ENCODE peak calls at places on chromosomes 2 and 18, in four cellular contexts. X, B, K and M are unnamed samples. For H3K4me1 and H3K9me3, the result is how much of the 10 kb centered on the place peaks cover.

GRCh38 chr2:229407170-229407569 is 136.1 kb upstream of the PID1 start:
- DNase-seq in X (peak), B (peak), K (peak), M (peak)

GRCh38 chr2:40487592-40487991 is 35.7 kb upstream of the SLC8A1 start:
- DNase-seq in X (no peak), B (peak), K (peak), M (no peak)

GRCh38 chr2:134070281-134070731 is 183.6 kb upstream of the MGAT5 start:
- DNase-seq in X (no peak), B (peak), K (no peak), M (no peak)

GRCh38 chr2:102190425-102191107 is 3.7 kb downstream of the IL1RL2 start:
- DNase-seq in X (no peak), B (no peak), K (no peak), M (no peak)

GRCh38 chr2:27735263-27735904 is 36.1 kb upstream of the MRPL33 start:
- DNase-seq in X (no peak), B (peak), K (peak), M (peak)

GRCh38 chr2:31038385-31038784 is 99.9 kb downstream of the GALNT14 start:
- DNase-seq in X (no peak), B (no peak), K (no peak), M (no peak)

GRCh38 chr2:72204156-72204781 is 56.6 kb upstream of the CYP26B1 start:
- DNase-seq in X (no peak), B (peak), K (no peak), M (no peak)

GRCh38 chr2:223060201-223060825 is 8.3 kb downstream of the KCNE4 start:
- DNase-seq in X (no peak), B (no peak), K (no peak), M (no peak)

GRCh38 chr18:49020621-49021021 is 69.9 kb upstream of the SMAD7 start:
- DNase-seq in X (no peak), B (peak), K (no peak), M (no peak)

GRCh38 chr18:58520964-58521363 is 107.9 kb downstream of the ALPK2 start:
- DNase-seq in X (no peak), B (peak), K (no peak), M (no peak)

GRCh38 chr2:10036095-10036879 is 7.1 kb upstream of the KLF11 start:
- DNase-seq in X (peak), B (peak), K (peak), M (peak)

GRCh38 chr2:8986327-8986976 is 17.0 kb downstream of the MBOAT2 start:
- DNase-seq in X (no peak), B (no peak), K (no peak), M (no peak)

GRCh38 chr18:28087173-28087563 is 89.8 kb downstream of the CDH2 start:
- DNase-seq in X (no peak), B (no peak), K (no peak), M (no peak)

GRCh38 chr18:60246606-60247005 is 126.0 kb downstream of the MC4R start:
- DNase-seq in X (no peak), B (no peak), K (no peak), M (no peak)
- H3K4me1 ChIP-seq in X (under half), B (under half), K (under half), M (under half)

GRCh38 chr18:56130481-56130880 is 507.9 kb downstream of the TXNL1 start:
- DNase-seq in X (no peak), B (no peak), K (no peak), M (no peak)

GRCh38 chr18:56124186-56124585 is 514.2 kb downstream of the TXNL1 start:
- DNase-seq in X (no peak), B (peak), K (no peak), M (no peak)

GRCh38 chr18:56127322-56128099 is 510.9 kb downstream of the TXNL1 start:
- DNase-seq in X (no peak), B (no peak), K (no peak), M (no peak)

GRCh38 chr18:56128153-56128791 is 510.1 kb downstream of the TXNL1 start:
- DNase-seq in X (no peak), B (no peak), K (no peak), M (no peak)
- H3K9me3 ChIP-seq in X (under half), B (under half), K (under half), M (under half)

GRCh38 chr2:238561230-238561629 is 134.5 kb downstream of the ASB1 start:
- DNase-seq in X (peak), B (no peak), K (no peak), M (no peak)

GRCh38 chr2:238557855-238558435 is 131.2 kb downstream of the ASB1 start:
- DNase-seq in X (no peak), B (no peak), K (no peak), M (no peak)

GRCh38 chr2:238558456-238559099 is 131.9 kb downstream of the ASB1 start:
- DNase-seq in X (no peak), B (no peak), K (no peak), M (no peak)

GRCh38 chr2:238562446-238562845 is 135.7 kb downstream of the ASB1 start:
- DNase-seq in X (no peak), B (no peak), K (no peak), M (no peak)

GRCh38 chr2:238560234-238560633 is 133.5 kb downstream of the ASB1 start:
- DNase-seq in X (no peak), B (no peak), K (no peak), M (no peak)
- TF ChIP-seq CTCF in X (no peak), B (no peak), K (no peak), M (no peak)

DNA sequence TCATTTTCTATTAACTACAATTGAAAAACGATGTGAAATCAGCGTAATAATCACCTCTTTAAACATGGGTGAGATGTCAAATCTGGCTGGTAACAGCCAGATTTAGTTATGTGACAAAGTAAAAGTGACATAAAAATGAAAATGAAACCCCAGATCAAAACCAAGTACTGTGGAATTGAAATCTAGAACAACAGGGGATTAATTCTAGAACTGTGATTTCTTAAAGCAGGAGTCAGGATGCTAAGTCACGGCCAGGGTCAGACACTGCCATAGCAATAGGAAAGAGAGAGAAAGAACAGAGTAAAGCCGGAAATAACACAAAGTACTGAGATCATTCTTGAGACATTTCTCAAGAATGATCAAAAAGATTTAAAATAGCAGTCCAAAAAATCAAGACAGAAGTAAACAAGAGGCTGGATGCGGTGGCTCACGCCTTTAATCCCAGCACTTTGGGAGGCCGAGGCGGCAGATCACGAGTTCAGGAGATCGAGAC is 1183.7 kb upstream of the NXPH2 start:
- DNase-seq in X (no peak), B (no peak), K (no peak), M (no peak)
- H3K4me1 ChIP-seq in X (under half), B (under half), K (under half), M (under half)

DNA sequence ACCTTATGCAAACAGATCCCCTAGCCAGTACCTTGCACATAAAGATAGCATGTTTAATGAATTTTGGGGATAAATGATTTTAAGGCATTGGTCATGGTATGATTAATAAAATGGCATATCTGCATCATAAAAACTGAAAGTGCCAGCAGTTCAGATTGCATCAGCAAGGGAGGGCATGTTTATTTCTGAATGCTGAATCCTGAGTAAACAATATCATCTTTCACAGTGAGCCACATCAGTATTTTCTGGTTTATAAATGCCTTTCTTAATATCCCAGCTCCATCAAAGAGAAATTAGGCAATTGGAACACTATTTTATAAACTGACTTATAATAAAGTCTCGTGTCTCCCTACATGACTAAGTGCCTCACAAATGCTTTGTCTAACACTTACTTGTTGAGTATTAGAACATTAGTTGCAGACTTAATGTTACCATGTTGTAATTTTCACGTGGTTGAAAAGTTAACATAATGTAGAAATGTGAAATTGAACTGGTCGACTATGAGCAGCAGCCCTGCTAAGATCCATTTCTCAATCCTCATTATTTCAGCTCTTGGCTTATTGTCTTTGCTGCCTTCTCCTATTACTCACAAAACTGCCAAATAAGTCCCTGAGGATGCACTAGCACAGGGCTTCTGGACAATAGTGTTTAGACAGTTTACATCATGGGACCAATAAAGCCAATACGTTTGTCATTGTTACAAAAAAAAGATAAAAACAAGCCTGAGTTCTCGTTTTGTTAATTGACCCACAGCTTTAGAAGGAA is 48.0 kb downstream of the LANCL1 start:
- DNase-seq in X (no peak), B (peak), K (no peak), M (no peak)
- H3K9me3 ChIP-seq in X (under half), B (under half), K (under half), M (under half)

GRCh38 chr18:63422862-63423304 is 607 bp upstream of the VPS4B start:
- DNase-seq in X (peak), B (no peak), K (no peak), M (no peak)
- TF ChIP-seq CTCF in X (no peak), B (no peak), K (no peak), M (no peak)

DNA sequence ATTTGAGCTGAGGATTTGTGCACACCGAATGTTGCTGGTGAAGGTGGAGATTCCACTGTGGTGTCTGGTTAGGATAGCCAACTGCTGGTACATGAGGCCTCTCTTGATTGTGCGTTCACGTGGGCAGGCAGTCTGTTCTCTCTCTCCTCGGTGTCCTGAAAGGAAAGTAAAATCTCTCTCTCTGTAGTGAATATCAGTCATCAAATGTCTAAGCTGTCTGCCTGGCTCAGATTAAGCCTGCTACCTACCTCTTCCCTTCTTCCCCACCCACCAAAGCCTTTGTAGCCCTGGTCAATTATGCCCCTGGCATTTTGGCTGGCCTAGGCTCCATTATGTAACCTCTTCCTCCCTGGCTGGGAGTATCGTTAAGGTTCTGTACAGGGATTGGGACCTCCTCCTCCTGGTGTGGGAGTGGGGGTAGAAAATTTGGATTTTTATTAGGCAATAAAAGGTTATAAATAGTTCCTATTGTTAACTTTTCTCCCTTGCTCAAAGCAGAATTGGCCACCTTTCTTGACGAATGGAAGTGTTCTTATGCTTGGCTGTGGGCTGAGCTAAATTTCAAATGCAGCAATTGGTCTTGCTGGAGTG is 148.9 kb downstream of the WDSUB1 start:
- DNase-seq in X (no peak), B (no peak), K (no peak), M (no peak)
- H3K4me1 ChIP-seq in X (under half), B (under half), K (half or more), M (under half)

GRCh38 chr18:44388347-44388746 is 292.3 kb upstream of the SETBP1 start:
- DNase-seq in X (no peak), B (no peak), K (no peak), M (no peak)

GRCh38 chr18:44396550-44396949 is 284.1 kb upstream of the SETBP1 start:
- DNase-seq in X (no peak), B (no peak), K (no peak), M (no peak)

GRCh38 chr18:44393406-44393805 is 287.3 kb upstream of the SETBP1 start:
- DNase-seq in X (no peak), B (no peak), K (no peak), M (no peak)

DNA sequence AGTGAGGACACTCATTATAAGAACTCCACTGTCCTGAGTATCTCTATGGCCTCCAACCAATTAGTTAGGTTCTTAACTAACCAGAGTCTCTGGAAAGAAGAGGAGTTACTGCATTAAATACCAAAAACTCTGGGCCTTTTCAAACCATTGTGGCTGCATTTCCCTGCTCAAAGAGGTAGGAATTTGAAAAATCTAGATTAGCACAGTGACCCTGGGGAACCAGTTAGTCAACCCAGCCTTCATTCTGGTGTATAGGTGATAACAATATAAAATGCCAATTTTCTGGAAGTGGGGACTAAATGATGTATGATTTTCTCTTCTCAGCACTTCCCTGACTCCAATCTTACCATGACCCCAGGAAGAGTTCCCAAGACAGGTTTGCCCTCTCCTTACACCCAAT is 287.8 kb upstream of the SETBP1 start:
- DNase-seq in X (no peak), B (no peak), K (no peak), M (no peak)
- H3K9me3 ChIP-seq in X (under half), B (under half), K (under half), M (under half)

DNA sequence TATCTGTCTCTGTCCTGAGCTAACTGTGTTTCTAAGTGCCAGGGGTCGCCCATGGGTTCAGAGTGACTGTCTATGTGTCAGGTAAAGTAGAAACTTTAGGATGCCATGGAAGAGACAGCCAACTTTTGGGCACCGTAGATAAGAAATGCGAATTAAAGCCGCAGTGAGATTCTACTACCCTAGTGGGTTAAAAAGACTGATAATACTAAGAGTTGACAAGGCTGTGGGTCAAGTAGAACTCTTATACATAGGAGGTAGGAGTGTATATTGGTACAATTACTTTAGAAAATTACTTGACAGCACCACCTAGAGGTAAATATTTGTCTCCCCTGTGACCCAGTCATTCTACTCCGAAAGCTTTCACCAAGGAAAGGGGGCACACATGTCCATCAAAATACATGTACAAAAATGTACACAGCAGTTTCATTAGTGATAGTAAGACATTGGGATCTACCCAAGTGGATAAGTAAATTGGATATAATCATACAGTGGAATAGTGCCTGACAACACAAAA is 371.3 kb downstream of the SLC4A3 start:
- DNase-seq in X (no peak), B (no peak), K (no peak), M (no peak)
- TF ChIP-seq CTCF in X (no peak), B (no peak), K (no peak), M (no peak)